ENCODE peak calls at places on chromosomes 2 and 18, in seven cellular contexts. One of them, this sample, is unnamed.

GRCh38 chr18:53991202-53991601 is 233.3 kb downstream of the MBD2 start:
- DNase-seq in fibroblast of mammary gland: peak
- DNase-seq in endodermal cell: no peak
- DNase-seq in transverse colon: no peak
- DNase-seq in astrocyte of the spinal cord: peak
- DNase-seq in osteoblast: no peak
- DNase-seq in CD8-positive, alpha-beta T cell: no peak
- DNase-seq in this sample: peak

GRCh38 chr2:231933916-231934401 is 7.8 kb upstream of the NPPC start:
- DNase-seq in astrocyte of the spinal cord: no peak
- DNase-seq in fibroblast of mammary gland: peak
- DNase-seq in CD8-positive, alpha-beta T cell: no peak
- DNase-seq in transverse colon: no peak
- DNase-seq in osteoblast: peak
- DNase-seq in endodermal cell: no peak
- DNase-seq in this sample: no peak

GRCh38 chr2:99403084-99403483 is 65.9 kb downstream of the EIF5B start:
- DNase-seq in CD8-positive, alpha-beta T cell: no peak
- DNase-seq in osteoblast: peak
- DNase-seq in astrocyte of the spinal cord: no peak
- DNase-seq in transverse colon: no peak
- DNase-seq in fibroblast of mammary gland: peak
- DNase-seq in endodermal cell: no peak
- DNase-seq in this sample: no peak

GRCh38 chr2:192775011-192775410 is 580.3 kb upstream of the TMEFF2 start:
- DNase-seq in CD8-positive, alpha-beta T cell: no peak
- DNase-seq in fibroblast of mammary gland: no peak
- DNase-seq in astrocyte of the spinal cord: no peak
- DNase-seq in endodermal cell: no peak
- DNase-seq in osteoblast: no peak
- DNase-seq in transverse colon: no peak
- DNase-seq in this sample: no peak

GRCh38 chr2:851078-851477 is 99.6 kb upstream of the SNTG2 start:
- DNase-seq in osteoblast: no peak
- DNase-seq in astrocyte of the spinal cord: no peak
- DNase-seq in endodermal cell: no peak
- DNase-seq in transverse colon: no peak
- DNase-seq in fibroblast of mammary gland: no peak
- DNase-seq in CD8-positive, alpha-beta T cell: no peak
- DNase-seq in this sample: no peak

GRCh38 chr2:45988879-45989278 is 308.3 kb upstream of the EPAS1 start:
- DNase-seq in osteoblast: no peak
- DNase-seq in astrocyte of the spinal cord: no peak
- DNase-seq in fibroblast of mammary gland: no peak
- DNase-seq in CD8-positive, alpha-beta T cell: no peak
- DNase-seq in endodermal cell: no peak
- DNase-seq in transverse colon: no peak
- DNase-seq in this sample: no peak

GRCh38 chr2:114754907-114755563 is 312.6 kb downstream of the DPP10 start:
- DNase-seq in transverse colon: no peak
- DNase-seq in osteoblast: no peak
- DNase-seq in fibroblast of mammary gland: no peak
- DNase-seq in astrocyte of the spinal cord: no peak
- DNase-seq in endodermal cell: no peak
- DNase-seq in CD8-positive, alpha-beta T cell: no peak
- DNase-seq in this sample: no peak

GRCh38 chr2:240566203-240567136 is 1.8 kb upstream of the RNPEPL1 start:
- DNase-seq in CD8-positive, alpha-beta T cell: peak
- DNase-seq in fibroblast of mammary gland: peak
- DNase-seq in osteoblast: peak
- DNase-seq in transverse colon: peak
- DNase-seq in astrocyte of the spinal cord: peak
- DNase-seq in endodermal cell: peak
- DNase-seq in this sample: peak

GRCh38 chr2:3192281-3192818 is 185.3 kb downstream of the EIPR1 start:
- DNase-seq in astrocyte of the spinal cord: no peak
- DNase-seq in CD8-positive, alpha-beta T cell: no peak
- DNase-seq in fibroblast of mammary gland: no peak
- DNase-seq in transverse colon: no peak
- DNase-seq in endodermal cell: no peak
- DNase-seq in osteoblast: no peak
- DNase-seq in this sample: no peak

GRCh38 chr2:51638811-51639210 is 606.9 kb upstream of the NRXN1 start:
- DNase-seq in osteoblast: no peak
- DNase-seq in fibroblast of mammary gland: no peak
- DNase-seq in CD8-positive, alpha-beta T cell: no peak
- DNase-seq in endodermal cell: no peak
- DNase-seq in astrocyte of the spinal cord: no peak
- DNase-seq in transverse colon: no peak
- DNase-seq in this sample: peak

GRCh38 chr2:54503192-54503591 is 47.1 kb downstream of the SPTBN1 start:
- DNase-seq in CD8-positive, alpha-beta T cell: no peak
- DNase-seq in endodermal cell: peak
- DNase-seq in osteoblast: no peak
- DNase-seq in fibroblast of mammary gland: peak
- DNase-seq in astrocyte of the spinal cord: no peak
- DNase-seq in transverse colon: peak
- DNase-seq in this sample: peak

GRCh38 chr2:187169864-187170263 is 278.2 kb downstream of the CALCRL start:
- DNase-seq in fibroblast of mammary gland: no peak
- DNase-seq in astrocyte of the spinal cord: no peak
- DNase-seq in transverse colon: no peak
- DNase-seq in endodermal cell: no peak
- DNase-seq in CD8-positive, alpha-beta T cell: no peak
- DNase-seq in osteoblast: no peak
- DNase-seq in this sample: no peak

GRCh38 chr2:210663574-210663973 is 107.2 kb downstream of the CPS1 start:
- DNase-seq in endodermal cell: no peak
- DNase-seq in transverse colon: no peak
- DNase-seq in osteoblast: peak
- DNase-seq in fibroblast of mammary gland: peak
- DNase-seq in astrocyte of the spinal cord: peak
- DNase-seq in CD8-positive, alpha-beta T cell: no peak
- DNase-seq in this sample: peak

GRCh38 chr2:222609391-222609790 is 46.5 kb downstream of the FARSB start:
- DNase-seq in fibroblast of mammary gland: peak
- DNase-seq in endodermal cell: no peak
- DNase-seq in CD8-positive, alpha-beta T cell: no peak
- DNase-seq in osteoblast: peak
- DNase-seq in transverse colon: no peak
- DNase-seq in astrocyte of the spinal cord: no peak
- DNase-seq in this sample: peak

GRCh38 chr2:209830722-209831465 is 59.3 kb downstream of the UNC80 start:
- DNase-seq in CD8-positive, alpha-beta T cell: no peak
- DNase-seq in endodermal cell: peak
- DNase-seq in astrocyte of the spinal cord: no peak
- DNase-seq in osteoblast: no peak
- DNase-seq in fibroblast of mammary gland: no peak
- DNase-seq in transverse colon: no peak
- DNase-seq in this sample: no peak

GRCh38 chr2:19580830-19581229 is 222.4 kb upstream of the OSR1 start:
- DNase-seq in astrocyte of the spinal cord: peak
- DNase-seq in fibroblast of mammary gland: peak
- DNase-seq in endodermal cell: no peak
- DNase-seq in CD8-positive, alpha-beta T cell: no peak
- DNase-seq in osteoblast: no peak
- DNase-seq in transverse colon: no peak
- DNase-seq in this sample: peak

GRCh38 chr2:158580760-158581159 is 124.0 kb downstream of the PKP4 start:
- DNase-seq in fibroblast of mammary gland: no peak
- DNase-seq in transverse colon: peak
- DNase-seq in endodermal cell: no peak
- DNase-seq in astrocyte of the spinal cord: no peak
- DNase-seq in osteoblast: no peak
- DNase-seq in CD8-positive, alpha-beta T cell: no peak
- DNase-seq in this sample: no peak

GRCh38 chr18:10013621-10014543 is 100.1 kb downstream of the VAPA start:
- DNase-seq in transverse colon: no peak
- DNase-seq in osteoblast: no peak
- DNase-seq in endodermal cell: peak
- DNase-seq in astrocyte of the spinal cord: no peak
- DNase-seq in CD8-positive, alpha-beta T cell: no peak
- DNase-seq in fibroblast of mammary gland: no peak
- DNase-seq in this sample: no peak

GRCh38 chr2:128868686-128869551 is 550.3 kb upstream of the HS6ST1 start:
- DNase-seq in endodermal cell: no peak
- DNase-seq in CD8-positive, alpha-beta T cell: no peak
- DNase-seq in osteoblast: no peak
- DNase-seq in astrocyte of the spinal cord: peak
- DNase-seq in transverse colon: no peak
- DNase-seq in fibroblast of mammary gland: peak
- DNase-seq in this sample: no peak

GRCh38 chr18:24014986-24015896 is 687 bp downstream of the TTC39C start:
- DNase-seq in astrocyte of the spinal cord: peak
- DNase-seq in osteoblast: peak
- DNase-seq in endodermal cell: peak
- DNase-seq in transverse colon: peak
- DNase-seq in CD8-positive, alpha-beta T cell: peak
- DNase-seq in fibroblast of mammary gland: peak
- DNase-seq in this sample: peak

GRCh38 chr2:43636616-43637015 is 444 bp upstream of the PLEKHH2 start:
- DNase-seq in CD8-positive, alpha-beta T cell: peak
- DNase-seq in endodermal cell: no peak
- DNase-seq in transverse colon: no peak
- DNase-seq in astrocyte of the spinal cord: no peak
- DNase-seq in osteoblast: no peak
- DNase-seq in fibroblast of mammary gland: no peak
- DNase-seq in this sample: no peak

GRCh38 chr2:213145723-213146242 is 5.6 kb downstream of the IKZF2 start:
- DNase-seq in osteoblast: no peak
- DNase-seq in astrocyte of the spinal cord: no peak
- DNase-seq in CD8-positive, alpha-beta T cell: no peak
- DNase-seq in endodermal cell: no peak
- DNase-seq in transverse colon: no peak
- DNase-seq in fibroblast of mammary gland: no peak
- DNase-seq in this sample: no peak
- TF ChIP-seq CTCF in osteoblast: no peak
- TF ChIP-seq CTCF in astrocyte of the spinal cord: no peak
- TF ChIP-seq CTCF in CD8-positive, alpha-beta T cell: no peak
- TF ChIP-seq CTCF in endodermal cell: no peak
- TF ChIP-seq CTCF in transverse colon: no peak
- TF ChIP-seq CTCF in fibroblast of mammary gland: no peak
- TF ChIP-seq CTCF in this sample: no peak

GRCh38 chr2:105747997-105748396 is 3.3 kb downstream of the NCK2 start:
- DNase-seq in transverse colon: no peak
- DNase-seq in astrocyte of the spinal cord: no peak
- DNase-seq in endodermal cell: no peak
- DNase-seq in CD8-positive, alpha-beta T cell: no peak
- DNase-seq in osteoblast: no peak
- DNase-seq in fibroblast of mammary gland: peak
- DNase-seq in this sample: no peak
- H3K4me3 ChIP-seq in transverse colon: no peak
- H3K4me3 ChIP-seq in astrocyte of the spinal cord: no peak
- H3K4me3 ChIP-seq in endodermal cell: peak
- H3K4me3 ChIP-seq in CD8-positive, alpha-beta T cell: peak
- H3K4me3 ChIP-seq in osteoblast: no peak
- H3K4me3 ChIP-seq in fibroblast of mammary gland: no peak
- H3K4me3 ChIP-seq in this sample: no peak

GRCh38 chr2:219205981-219206441 is 571 bp upstream of the ZFAND2B start:
- DNase-seq in endodermal cell: no peak
- DNase-seq in astrocyte of the spinal cord: no peak
- DNase-seq in transverse colon: no peak
- DNase-seq in osteoblast: no peak
- DNase-seq in CD8-positive, alpha-beta T cell: no peak
- DNase-seq in fibroblast of mammary gland: no peak
- DNase-seq in this sample: no peak

GRCh38 chr2:219207254-219207883 is 787 bp downstream of the ZFAND2B start:
- DNase-seq in fibroblast of mammary gland: no peak
- DNase-seq in CD8-positive, alpha-beta T cell: no peak
- DNase-seq in endodermal cell: no peak
- DNase-seq in astrocyte of the spinal cord: no peak
- DNase-seq in transverse colon: no peak
- DNase-seq in osteoblast: peak
- DNase-seq in this sample: no peak

GRCh38 chr2:219205165-219205538 is 1.4 kb upstream of the ZFAND2B start:
- DNase-seq in astrocyte of the spinal cord: no peak
- DNase-seq in CD8-positive, alpha-beta T cell: no peak
- DNase-seq in endodermal cell: no peak
- DNase-seq in transverse colon: no peak
- DNase-seq in fibroblast of mammary gland: no peak
- DNase-seq in osteoblast: no peak
- DNase-seq in this sample: no peak

GRCh38 chr2:219207884-219208740 is 1.5 kb downstream of the ZFAND2B start:
- DNase-seq in osteoblast: peak
- DNase-seq in CD8-positive, alpha-beta T cell: no peak
- DNase-seq in transverse colon: no peak
- DNase-seq in endodermal cell: no peak
- DNase-seq in fibroblast of mammary gland: peak
- DNase-seq in astrocyte of the spinal cord: peak
- DNase-seq in this sample: peak

GRCh38 chr2:219206442-219207253 is at the start of gene ZFAND2B:
- DNase-seq in CD8-positive, alpha-beta T cell: peak
- DNase-seq in fibroblast of mammary gland: peak
- DNase-seq in transverse colon: peak
- DNase-seq in osteoblast: peak
- DNase-seq in endodermal cell: peak
- DNase-seq in astrocyte of the spinal cord: peak
- DNase-seq in this sample: peak
- TF ChIP-seq CTCF in CD8-positive, alpha-beta T cell: no peak
- TF ChIP-seq CTCF in fibroblast of mammary gland: no peak
- TF ChIP-seq CTCF in transverse colon: peak
- TF ChIP-seq CTCF in osteoblast: no peak
- TF ChIP-seq CTCF in endodermal cell: peak
- TF ChIP-seq CTCF in astrocyte of the spinal cord: no peak
- TF ChIP-seq CTCF in this sample: no peak

DNA sequence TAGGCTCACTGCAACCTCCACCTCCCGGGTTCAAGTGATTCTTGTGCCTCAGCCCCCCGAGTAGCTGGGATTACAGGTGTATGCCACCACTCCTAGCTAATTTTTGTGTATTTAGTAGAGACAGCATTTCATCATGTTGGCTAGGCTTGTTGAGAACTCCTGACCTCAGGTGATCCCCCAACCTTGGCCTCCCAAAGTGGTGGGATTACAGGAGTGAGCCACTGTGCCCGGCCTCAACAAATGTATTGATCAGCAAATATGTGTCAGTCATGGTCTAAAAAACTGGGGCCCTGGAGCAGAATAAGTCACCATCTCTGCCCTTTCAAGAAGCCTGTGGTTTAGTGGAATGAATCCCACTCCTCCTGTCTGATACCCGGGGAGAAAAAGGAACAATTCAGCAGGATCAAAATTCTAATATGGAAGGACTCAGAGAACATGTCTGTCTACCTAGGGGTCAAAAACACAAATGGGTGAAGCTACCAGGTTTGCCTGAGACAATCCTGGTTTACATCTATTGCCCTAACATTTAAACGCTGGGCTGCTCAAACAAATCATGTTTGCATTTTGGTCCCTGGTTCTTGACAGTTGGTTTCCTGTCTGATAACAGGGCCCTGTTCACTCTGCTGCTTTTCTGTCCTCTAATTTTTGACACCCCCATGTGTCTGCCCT is 21.6 kb downstream of the GCKR start:
- DNase-seq in CD8-positive, alpha-beta T cell: no peak
- DNase-seq in astrocyte of the spinal cord: no peak
- DNase-seq in fibroblast of mammary gland: no peak
- DNase-seq in endodermal cell: no peak
- DNase-seq in transverse colon: no peak
- DNase-seq in osteoblast: no peak
- DNase-seq in this sample: no peak
- H3K4me3 ChIP-seq in CD8-positive, alpha-beta T cell: no peak
- H3K4me3 ChIP-seq in astrocyte of the spinal cord: no peak
- H3K4me3 ChIP-seq in fibroblast of mammary gland: no peak
- H3K4me3 ChIP-seq in endodermal cell: no peak
- H3K4me3 ChIP-seq in transverse colon: no peak
- H3K4me3 ChIP-seq in osteoblast: no peak
- H3K4me3 ChIP-seq in this sample: no peak